ENCODE peak calls at places on chromosome 21, in nine cellular contexts. V, X, K, T, O, I, P, L and N are unnamed samples.

GRCh38 chr21:33028759-33029511 is 3.2 kb downstream of the OLIG2 start:
- DNase-seq in L (no peak), X (no peak), O (peak; percentile 62), I (no peak), K (no peak), P (peak; percentile 48), T (no peak), V (no peak), N (no peak)

GRCh38 chr21:39503138-39503762 is 51.5 kb downstream of the SH3BGR start:
- DNase-seq in V (no peak), X (no peak), L (no peak), P (no peak), T (no peak), I (no peak), O (no peak), K (no peak), N (no peak)

GRCh38 chr21:32812035-32812434 is 40.5 kb upstream of the PAXBP1 start:
- DNase-seq in V (no peak), I (no peak), P (no peak), X (no peak), O (no peak), L (no peak), T (no peak), K (no peak), N (peak; percentile 91)

GRCh38 chr21:28615276-28615675 is 377.4 kb downstream of the LTN1 start:
- DNase-seq in O (no peak), X (no peak), P (no peak), V (no peak), I (no peak), K (no peak), L (no peak), T (no peak), N (no peak)

GRCh38 chr21:31850886-31851285 is 21.9 kb upstream of the HUNK start:
- DNase-seq in V (no peak), P (no peak), X (no peak), O (no peak), L (no peak), K (no peak), T (no peak), I (no peak), N (no peak)

GRCh38 chr21:42066521-42066920 is 4.6 kb upstream of the UMODL1 start:
- DNase-seq in L (no peak), K (no peak), X (no peak), P (no peak), V (no peak), I (no peak), T (no peak), O (no peak), N (no peak)

GRCh38 chr21:25350056-25350455 is 257.2 kb downstream of the MRPL39 start:
- DNase-seq in I (no peak), P (peak; percentile 68), K (no peak), T (no peak), V (no peak), O (no peak), X (no peak), L (no peak), N (no peak)

GRCh38 chr21:18350216-18350615 is 53.4 kb downstream of the TMPRSS15 start:
- DNase-seq in L (no peak), I (no peak), V (no peak), P (no peak), O (no peak), X (no peak), T (no peak), K (no peak), N (no peak)

GRCh38 chr21:32884062-32884461 is 112.5 kb upstream of the PAXBP1 start:
- DNase-seq in L (no peak), K (no peak), T (peak; percentile 10), P (peak; percentile 46), V (no peak), I (no peak), X (no peak), O (no peak), N (no peak)

GRCh38 chr21:33011462-33011861 is 14.3 kb upstream of the OLIG2 start:
- DNase-seq in X (no peak), O (no peak), V (no peak), P (peak; percentile 6), L (no peak), T (peak; percentile 76), K (peak; percentile 57), I (peak; percentile 22), N (no peak)

GRCh38 chr21:29149771-29150425 is 19.5 kb downstream of the MAP3K7CL start:
- DNase-seq in P (no peak), L (no peak), I (no peak), K (no peak), V (no peak), T (no peak), O (no peak), X (no peak), N (no peak)

GRCh38 chr21:14737922-14738321 is 191.8 kb upstream of the SAMSN1 start:
- DNase-seq in O (no peak), P (no peak), X (no peak), T (peak; percentile 63), L (no peak), I (peak; percentile 55), V (peak; percentile 31), K (peak; percentile 70), N (no peak)

GRCh38 chr21:29406385-29406784 is 107.7 kb downstream of the BACH1 start:
- DNase-seq in P (no peak), K (no peak), L (no peak), O (no peak), X (no peak), V (no peak), I (no peak), T (no peak), N (no peak)

GRCh38 chr21:29194847-29195246 is 64.4 kb downstream of the MAP3K7CL start:
- DNase-seq in I (no peak), L (no peak), O (no peak), X (no peak), V (no peak), K (peak; percentile 25), T (no peak), P (no peak), N (no peak)

GRCh38 chr21:16134134-16134533 is 404.4 kb downstream of the USP25 start:
- DNase-seq in I (no peak), O (no peak), V (no peak), K (no peak), X (no peak), P (no peak), T (no peak), L (no peak), N (no peak)

GRCh38 chr21:26845066-26845749 is at the start of gene ADAMTS1:
- DNase-seq in P (peak; percentile 91), O (peak; percentile 98), I (peak; percentile 93), X (peak; percentile 98), T (peak; percentile 38), V (peak; percentile 71), K (peak; percentile 4), L (peak; percentile 96), N (peak; percentile 98)

GRCh38 chr21:43361127-43361492 is 65.8 kb downstream of the SIK1 start:
- DNase-seq in L (no peak), P (no peak), T (no peak), V (no peak), X (no peak), K (no peak), I (no peak), O (no peak), N (no peak)

GRCh38 chr21:43362928-43363314 is 64.0 kb downstream of the SIK1 start:
- DNase-seq in L (no peak), I (no peak), V (no peak), T (no peak), P (no peak), X (no peak), K (no peak), O (no peak), N (no peak)

GRCh38 chr21:43363506-43364260 is 63.2 kb downstream of the SIK1 start:
- DNase-seq in K (no peak), L (no peak), P (no peak), T (no peak), I (no peak), X (no peak), O (no peak), V (no peak), N (no peak)

GRCh38 chr21:43361493-43362296 is 65.2 kb downstream of the SIK1 start:
- DNase-seq in I (peak; percentile 47), V (no peak), K (no peak), P (no peak), L (no peak), O (peak; percentile 83), T (no peak), X (no peak), N (no peak)

GRCh38 chr21:43362306-43362927 is 64.5 kb downstream of the SIK1 start:
- DNase-seq in O (peak; percentile 86), I (peak; percentile 64), V (peak; percentile 56), L (peak; percentile 91), P (peak; percentile 63), X (peak; percentile 87), K (no peak), T (no peak), N (no peak)
- H3K4me1 ChIP-seq in O (peaks cover 23% of the 10 kb centered on the region), I (peaks cover 18% of the 10 kb centered on the region), V (peaks cover 10% of the 10 kb centered on the region), L (peaks cover 54% of the 10 kb centered on the region), P (no peaks in the 10 kb centered on the region), X (peaks cover 11% of the 10 kb centered on the region), K (peaks cover 47% of the 10 kb centered on the region), T (no peaks in the 10 kb centered on the region), N (peaks cover 13% of the 10 kb centered on the region)

DNA sequence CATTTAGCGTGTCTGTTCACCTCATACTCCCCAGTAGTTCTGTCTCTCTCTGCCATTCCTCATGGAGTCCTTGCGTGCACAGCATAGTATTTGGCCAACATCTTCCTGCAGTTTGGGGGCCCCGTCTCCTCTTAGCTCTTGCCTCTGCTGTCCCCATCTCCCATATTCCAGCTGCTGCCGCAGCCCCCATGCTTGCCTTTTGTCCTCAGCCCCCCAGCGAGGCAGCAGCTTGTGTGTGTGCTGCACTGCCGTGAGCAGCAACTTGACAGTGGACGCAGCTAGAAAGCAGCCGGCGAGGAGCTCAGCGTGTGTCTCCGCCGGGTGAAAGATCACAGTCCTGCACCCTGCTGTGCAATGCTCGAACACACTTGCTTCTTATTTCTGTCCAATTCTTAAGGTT is 164.2 kb upstream of the COL6A1 start:
- DNase-seq in X (no peak), K (no peak), L (no peak), T (no peak), V (no peak), P (no peak), O (no peak), I (no peak), N (no peak)
- TF ChIP-seq EP300 in X (no peak), K (no peak), L (no peak), T (no peak), V (no peak), P (no peak), O (no peak), I (no peak), N (no peak)

GRCh38 chr21:44965251-44966022 is 25.6 kb downstream of the SLX9 start:
- DNase-seq in I (no peak), L (no peak), K (no peak), T (no peak), V (no peak), X (no peak), O (no peak), P (no peak), N (no peak)
- TF ChIP-seq POLR2A in I (no peak), L (no peak), K (no peak), T (no peak), V (no peak), X (no peak), O (no peak), P (no peak), N (no peak)

DNA sequence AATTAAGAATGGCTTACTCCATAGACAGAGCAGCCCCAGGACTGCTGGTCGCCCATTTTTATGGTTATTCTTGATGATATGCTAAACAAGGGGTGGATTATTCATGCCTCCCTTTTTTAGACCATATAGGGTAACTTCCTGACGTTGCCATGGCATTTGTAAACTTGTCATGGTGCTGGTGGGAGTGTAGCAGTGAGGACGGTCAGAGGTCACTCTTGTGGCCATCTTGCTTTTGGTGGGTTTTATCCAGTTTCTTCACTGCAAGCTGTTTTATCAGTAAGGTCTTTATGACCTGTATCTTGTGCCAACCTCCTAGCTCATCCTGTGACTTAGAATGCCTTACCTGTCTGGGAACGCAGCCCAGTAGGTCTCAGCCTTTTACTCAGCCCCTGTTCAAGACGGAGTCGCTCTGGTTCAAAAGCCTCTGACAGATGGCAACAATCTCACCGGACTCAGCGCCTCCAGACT is 5.2 kb upstream of the AGPAT3 start:
- DNase-seq in I (no peak), P (no peak), V (no peak), K (no peak), X (peak; percentile 38), T (no peak), L (no peak), O (peak; percentile 40), N (no peak)
- H3K4me1 ChIP-seq in I (peaks cover 12% of the 10 kb centered on the region), P (no peaks in the 10 kb centered on the region), V (peaks cover 35% of the 10 kb centered on the region), K (peaks cover 71% of the 10 kb centered on the region), X (peaks cover 8% of the 10 kb centered on the region), T (peaks cover 2% of the 10 kb centered on the region), L (peaks cover 13% of the 10 kb centered on the region), O (peaks cover 16% of the 10 kb centered on the region), N (peaks cover 9% of the 10 kb centered on the region)